ENCODE peak calls at places on chromosomes 4 and X, in nine cellular contexts. F, M, N, V, A, Q, P, J and Y are unnamed samples. For H3K9me2, the result is how much of the 10 kb centered on the place peaks cover.

GRCh38 chr4:117817316-117817715 is 217.0 kb upstream of the NDST3 start:
- DNase-seq in J (no peak), V (no peak), Q (no peak), F (no peak), P (no peak), N (no peak), M (no peak), A (no peak), Y (no peak)

GRCh38 chr4:185290018-185290607 is 80.7 kb downstream of the SNX25 start:
- DNase-seq in P (no peak), Q (no peak), V (no peak), N (no peak), J (no peak), A (no peak), M (no peak), F (no peak), Y (no peak)

GRCh38 chr4:110088670-110089069 is 109.7 kb downstream of the ELOVL6 start:
- DNase-seq in F (peak), N (peak), M (peak), P (peak), J (no peak), Q (no peak), V (peak), A (no peak), Y (peak)

GRCh38 chr4:125529071-125529470 is 214.3 kb downstream of the FAT4 start:
- DNase-seq in F (no peak), J (no peak), V (no peak), N (no peak), P (no peak), A (no peak), Q (no peak), M (no peak), Y (no peak)

GRCh38 chr4:126807132-126807531 is 825.6 kb upstream of the INTU start:
- DNase-seq in Q (no peak), N (no peak), M (no peak), J (no peak), P (no peak), F (no peak), V (no peak), A (no peak), Y (peak)

GRCh38 chr4:127856485-127857447 is 23.9 kb upstream of the PLK4 start:
- DNase-seq in N (peak), P (peak), M (no peak), Q (no peak), A (peak), V (no peak), J (peak), F (no peak), Y (peak)

GRCh38 chrX:22323541-22323940 is 50.8 kb downstream of the CBLL2 start:
- DNase-seq in V (no peak), Q (no peak), P (no peak), J (no peak), A (no peak), F (no peak), M (no peak), N (peak), Y (peak)

GRCh38 chr4:3781193-3781886 is 15.2 kb downstream of the ADRA2C start:
- DNase-seq in F (peak), V (no peak), N (no peak), M (peak), Q (peak), P (peak), J (peak), A (no peak), Y (peak)

GRCh38 chrX:13952581-13952980 is 77.1 kb downstream of the GEMIN8 start:
- DNase-seq in A (no peak), J (no peak), N (no peak), V (peak), F (no peak), Q (no peak), M (no peak), P (no peak), Y (no peak)

GRCh38 chr4:959338-960139 is 13.8 kb downstream of the DGKQ start:
- DNase-seq in J (no peak), V (no peak), M (no peak), N (no peak), Q (peak), A (no peak), F (no peak), P (no peak), Y (no peak)

GRCh38 chr4:139736257-139736626 is 70.6 kb downstream of the MGST2 start:
- DNase-seq in Q (no peak), P (peak), N (no peak), M (no peak), A (no peak), F (no peak), V (no peak), J (peak), Y (peak)

GRCh38 chr4:167234388-167234881 is at the start of gene SPOCK3:
- DNase-seq in V (peak), F (peak), M (no peak), Q (peak), P (peak), A (peak), J (no peak), N (peak), Y (peak)

GRCh38 chr4:21034728-21035127 is 334.5 kb downstream of the PACRGL start:
- DNase-seq in M (no peak), N (no peak), F (no peak), Q (no peak), V (no peak), J (no peak), A (no peak), P (no peak), Y (no peak)

GRCh38 chrX:21741378-21741777 is 16.5 kb downstream of the SMPX start:
- DNase-seq in M (no peak), V (no peak), F (no peak), A (no peak), N (no peak), P (no peak), J (no peak), Q (no peak), Y (no peak)

GRCh38 chr4:139957986-139958737 is 195.8 kb downstream of the MAML3 start:
- DNase-seq in F (no peak), M (no peak), P (no peak), A (no peak), J (no peak), V (no peak), Q (no peak), N (no peak), Y (no peak)

GRCh38 chr4:52966781-52967180 is 104.7 kb downstream of the RASL11B start:
- DNase-seq in P (no peak), A (no peak), F (no peak), N (no peak), J (peak), V (no peak), M (no peak), Q (no peak), Y (peak)

GRCh38 chr4:188779586-188779985 is 640.3 kb downstream of the TRIML1 start:
- DNase-seq in N (peak), A (no peak), F (no peak), V (no peak), P (no peak), Q (no peak), J (no peak), M (no peak), Y (peak)

GRCh38 chr4:83335691-83336090 is 1.0 kb upstream of the HPSE start:
- DNase-seq in P (no peak), V (no peak), A (no peak), Q (no peak), F (no peak), N (no peak), J (no peak), M (no peak), Y (peak)

GRCh38 chr4:157048248-157048647 is 27.7 kb upstream of the GLRB start:
- DNase-seq in F (no peak), M (no peak), N (no peak), A (peak), J (no peak), V (no peak), P (no peak), Q (no peak), Y (peak)

DNA sequence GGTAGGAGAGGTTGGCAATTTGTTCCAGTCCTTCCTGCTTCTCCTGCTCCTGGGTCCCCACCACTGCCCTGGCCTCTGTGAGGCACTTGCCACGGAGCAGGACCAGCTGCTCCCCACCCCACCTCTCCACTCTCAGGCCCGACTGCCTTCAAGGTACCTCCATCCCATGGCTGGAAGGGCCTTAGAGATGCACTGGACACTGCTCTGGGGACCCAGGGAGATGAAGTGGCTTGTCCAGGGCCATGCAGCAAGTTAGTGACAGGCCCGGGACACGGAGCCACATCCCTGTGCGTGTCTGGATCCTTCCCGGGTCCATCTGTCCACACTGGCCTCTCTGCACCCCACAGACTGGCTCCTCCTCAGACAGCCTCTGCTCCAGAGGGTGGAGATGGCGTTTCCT is 105.3 kb downstream of the CPZ start:
- DNase-seq in V (no peak), P (no peak), F (no peak), A (no peak), J (no peak), Q (no peak), M (no peak), N (no peak), Y (no peak)
- H3K9me2 ChIP-seq in V (under half), P (under half), F (under half), A (under half), J (under half), Q (under half), M (under half), N (under half), Y (under half)

DNA sequence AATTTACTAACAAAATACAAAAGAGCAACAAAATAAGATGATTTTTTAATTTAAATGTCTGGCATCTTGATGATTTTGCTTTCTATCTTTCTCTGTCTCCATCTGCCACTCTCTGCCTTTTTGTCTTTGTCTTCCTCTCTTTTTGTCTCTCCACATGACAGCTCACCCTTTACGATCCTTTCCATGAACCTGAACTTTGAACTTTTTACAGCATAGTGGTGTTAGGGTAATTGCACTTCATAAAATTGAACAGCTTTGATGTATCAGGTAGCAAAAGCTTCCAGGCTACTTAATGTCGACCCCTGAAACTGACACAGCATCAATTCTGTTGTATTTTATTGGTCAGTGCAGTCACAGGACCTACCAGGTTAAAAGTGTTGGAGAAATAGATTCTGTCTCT is 1517.0 kb downstream of the ADGRL3 start:
- DNase-seq in A (no peak), P (no peak), V (no peak), Q (no peak), N (no peak), F (no peak), J (no peak), M (no peak), Y (no peak)
- H3K4me3 ChIP-seq in A (no peak), P (no peak), V (no peak), Q (no peak), N (no peak), F (no peak), J (no peak), M (no peak), Y (no peak)

GRCh38 chr4:137896221-137896737 is 345.9 kb downstream of the SLC7A11 start:
- DNase-seq in J (no peak), M (no peak), V (no peak), F (no peak), P (no peak), A (no peak), Q (no peak), N (no peak), Y (no peak)

GRCh38 chr4:137892134-137892533 is 350.0 kb downstream of the SLC7A11 start:
- DNase-seq in A (no peak), Q (no peak), N (peak), M (no peak), P (no peak), V (no peak), J (no peak), F (no peak), Y (peak)

GRCh38 chr4:137890802-137891201 is 351.3 kb downstream of the SLC7A11 start:
- DNase-seq in A (no peak), J (no peak), M (no peak), P (no peak), N (no peak), Q (no peak), F (no peak), V (no peak), Y (no peak)
- H3K9me2 ChIP-seq in A (under half), J (under half), M (under half), P (under half), N (under half), Q (under half), F (under half), V (under half), Y (under half)

GRCh38 chr4:119664168-119664907 is 35.7 kb upstream of the PDE5A start:
- DNase-seq in F (no peak), M (no peak), V (peak), A (no peak), Q (no peak), N (no peak), P (no peak), J (peak), Y (no peak)
- H3K4me3 ChIP-seq in F (no peak), M (no peak), V (peak), A (no peak), Q (no peak), N (no peak), P (no peak), J (no peak), Y (no peak)

GRCh38 chr4:17517664-17518063 is 2.7 kb downstream of the CLRN2 start:
- DNase-seq in N (no peak), V (no peak), M (no peak), F (no peak), J (no peak), Q (no peak), A (no peak), P (peak), Y (no peak)

GRCh38 chr4:17526695-17527477 is 11.9 kb downstream of the CLRN2 start:
- DNase-seq in A (no peak), F (no peak), J (no peak), Q (no peak), P (no peak), M (no peak), N (no peak), V (no peak), Y (no peak)

GRCh38 chr4:17521595-17521994 is 6.6 kb downstream of the CLRN2 start:
- DNase-seq in F (no peak), M (no peak), Q (no peak), J (no peak), A (no peak), V (no peak), N (no peak), P (no peak), Y (no peak)

GRCh38 chr4:17528526-17529165 is 13.7 kb downstream of the CLRN2 start:
- DNase-seq in P (no peak), J (no peak), M (no peak), Q (no peak), N (no peak), F (no peak), V (no peak), A (no peak), Y (no peak)

DNA sequence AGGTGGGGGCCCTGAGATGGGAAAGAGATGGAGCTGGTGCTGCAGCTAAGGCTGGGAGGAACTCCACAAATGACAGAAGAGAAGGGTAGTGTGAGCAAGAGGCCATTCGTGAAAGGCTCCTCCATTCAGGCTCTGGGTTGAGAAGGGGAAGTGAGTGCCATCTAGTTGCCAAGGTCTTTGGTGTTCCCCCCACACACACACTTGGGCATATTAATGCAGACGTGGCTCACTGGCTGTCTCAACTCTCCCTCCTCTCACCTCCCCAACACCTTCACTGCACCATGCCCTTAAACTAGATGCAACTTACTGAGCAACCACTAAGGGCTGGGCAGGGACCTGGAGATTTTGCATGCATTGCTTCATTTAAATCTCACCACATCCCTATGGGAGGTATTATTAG is 8.7 kb downstream of the CLRN2 start:
- DNase-seq in F (no peak), J (peak), Q (no peak), M (no peak), P (no peak), N (no peak), V (no peak), A (no peak), Y (no peak)
- H3K9me2 ChIP-seq in F (under half), J (under half), Q (under half), M (under half), P (under half), N (under half), V (under half), A (under half), Y (under half)

DNA sequence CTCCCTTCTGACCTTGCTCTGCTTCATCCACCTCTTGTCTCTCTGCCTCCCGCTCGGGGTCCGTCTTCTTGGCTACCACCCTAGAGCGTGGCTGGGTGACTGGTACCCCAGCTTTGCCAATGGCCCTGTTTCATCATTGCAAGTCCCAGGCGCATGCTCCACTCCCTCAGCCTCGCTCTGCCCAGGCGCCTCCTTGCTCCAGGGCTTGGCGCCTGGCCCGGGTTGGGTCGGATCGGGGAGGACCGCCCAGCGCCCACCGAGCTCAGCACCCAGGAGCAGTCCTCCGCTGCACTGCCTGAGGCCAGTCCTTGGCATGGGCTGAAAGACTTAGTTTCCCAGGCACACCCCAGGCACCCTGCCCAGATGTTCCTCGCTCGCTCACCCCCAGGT is 577 bp downstream of the BGN start:
- DNase-seq in V (no peak), Q (no peak), P (no peak), J (no peak), F (no peak), N (no peak), A (peak), M (no peak), Y (peak)
- H3K4me3 ChIP-seq in V (no peak), Q (peak), P (peak), J (no peak), F (no peak), N (no peak), A (no peak), M (no peak), Y (peak)

DNA sequence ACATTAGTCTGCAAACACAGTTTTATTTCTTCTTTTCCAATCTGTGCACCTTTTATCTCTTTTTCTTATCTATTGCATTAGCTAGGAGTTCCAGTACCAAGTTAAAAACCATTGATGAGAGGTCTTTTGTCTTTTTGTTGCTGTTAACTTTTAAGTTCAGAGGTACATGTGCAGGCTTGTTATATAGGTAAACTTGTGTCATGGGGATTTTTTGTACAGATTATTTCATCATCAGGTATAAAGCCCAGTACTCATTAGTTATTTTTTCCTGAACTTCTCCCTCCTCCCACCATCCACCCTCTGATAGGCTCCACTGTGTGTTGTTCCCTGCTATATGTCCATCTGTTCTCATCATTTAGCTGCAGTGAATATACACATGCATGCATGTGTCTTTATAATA is 349.9 kb downstream of the PDHA2 start:
- DNase-seq in J (no peak), N (no peak), Q (no peak), F (no peak), V (no peak), M (no peak), P (no peak), A (no peak), Y (no peak)
- H3K9me2 ChIP-seq in J (under half), N (under half), Q (under half), F (under half), V (under half), M (under half), P (under half), A (under half), Y (under half)

GRCh38 chr4:151727365-151727764 is 33.4 kb downstream of the GATB start:
- DNase-seq in J (no peak), Q (no peak), V (no peak), M (no peak), P (no peak), F (no peak), N (peak), A (no peak), Y (peak)

GRCh38 chr4:151725087-151725486 is 35.7 kb downstream of the GATB start:
- DNase-seq in M (no peak), P (peak), F (no peak), V (no peak), N (no peak), J (no peak), Q (no peak), A (no peak), Y (no peak)

GRCh38 chr4:151728679-151729078 is 32.1 kb downstream of the GATB start:
- DNase-seq in M (no peak), F (no peak), A (no peak), J (no peak), P (no peak), N (no peak), V (no peak), Q (no peak), Y (no peak)

GRCh38 chr4:151730003-151730559 is 30.7 kb downstream of the GATB start:
- DNase-seq in V (no peak), Q (no peak), F (peak), A (peak), N (peak), J (no peak), P (peak), M (no peak), Y (peak)
- H3K4me3 ChIP-seq in V (no peak), Q (no peak), F (no peak), A (no peak), N (no peak), J (no peak), P (no peak), M (no peak), Y (no peak)

DNA sequence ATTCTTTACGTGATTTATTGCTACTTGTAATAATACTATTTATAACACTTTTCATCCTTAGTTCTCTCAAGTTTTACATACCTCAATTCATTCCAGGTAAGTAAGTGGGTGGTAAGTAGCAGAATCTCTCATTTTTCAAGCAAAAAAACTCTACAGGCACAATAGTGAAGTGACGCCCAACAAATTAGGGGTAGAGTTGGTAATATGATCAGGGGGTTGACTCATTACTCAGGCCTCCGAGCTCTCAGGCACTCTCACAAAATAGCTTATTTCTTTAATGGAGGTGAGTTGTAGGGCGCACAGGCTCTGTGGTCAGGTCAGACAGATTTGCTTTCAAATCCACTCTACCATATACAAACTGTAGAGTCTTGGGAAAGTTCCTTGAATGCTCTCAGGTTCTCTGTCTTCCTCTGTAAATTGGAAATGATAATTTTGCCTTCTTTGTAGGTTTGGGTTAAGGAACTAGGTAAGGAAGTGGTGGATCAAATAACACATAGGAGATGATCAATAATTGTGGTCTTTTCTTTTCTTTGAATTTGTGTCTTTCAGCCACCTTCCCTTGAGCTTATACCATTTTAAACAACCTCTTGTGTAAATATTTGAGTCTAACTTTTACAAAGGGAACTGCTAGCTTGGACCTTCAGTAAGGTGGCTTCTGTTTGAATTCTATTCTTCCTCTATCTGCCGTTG is 134.9 kb upstream of the LEF1 start:
- DNase-seq in Q (no peak), J (no peak), P (peak), A (no peak), F (peak), V (no peak), N (peak), M (no peak), Y (no peak)
- H3K9me2 ChIP-seq in Q (under half), J (under half), P (under half), A (under half), F (under half), V (under half), N (under half), M (under half), Y (under half)